ENCODE peak calls at places on chromosomes 4 and X, in four cellular contexts. M is CD4-positive, alpha-beta T cell; X is AG04450; L is OCI-LY7. V is an unnamed sample.

GRCh38 chr4:27046851-27047250 is 186.2 kb downstream of the STIM2 start:
- DNase-seq in X (no peak), M (no peak), L (no peak), V (no peak)

GRCh38 chr4:182010876-182011275 is 232.3 kb upstream of the TENM3 start:
- DNase-seq in X (peak), M (no peak), L (no peak), V (no peak)

GRCh38 chrX:43469391-43470054 is 186.6 kb upstream of the MAOA start:
- DNase-seq in M (no peak), X (no peak), L (no peak), V (no peak)

GRCh38 chrX:153319295-153319694 is 2.3 kb downstream of the PNMA6F start:
- DNase-seq in L (peak), X (no peak), M (no peak), V (no peak)

GRCh38 chrX:2710041-2710471 is 19.0 kb downstream of the CD99 start:
- DNase-seq in M (peak), X (no peak), L (no peak), V (no peak)

GRCh38 chrX:48897621-48898306 is at the start of the genes PQBP1 and TIMM17B:
- DNase-seq in L (peak), X (peak), M (peak), V (peak)

GRCh38 chr4:166662266-166662843 is 571.9 kb downstream of the SPOCK3 start:
- DNase-seq in M (no peak), X (no peak), L (peak), V (no peak)

GRCh38 chr4:128225148-128225547 is 62.5 kb downstream of the PGRMC2 start:
- DNase-seq in L (no peak), X (peak), M (no peak), V (no peak)

GRCh38 chrX:9682456-9682855 is 83.2 kb downstream of the GPR143 start:
- DNase-seq in X (no peak), L (no peak), M (no peak), V (no peak)

GRCh38 chr4:176393306-176394013 is 73.7 kb downstream of the SPCS3 start:
- DNase-seq in L (no peak), X (no peak), M (no peak), V (no peak)

GRCh38 chrX:2917767-2918166 is 11.4 kb downstream of the ARSD start:
- DNase-seq in X (no peak), L (no peak), M (no peak), V (no peak)

GRCh38 chr4:173013232-173013932 is 155.2 kb upstream of the GALNT7 start:
- DNase-seq in X (no peak), M (peak), L (peak), V (no peak)

GRCh38 chr4:6916069-6916586 is 6.5 kb downstream of the TBC1D14 start:
- DNase-seq in L (no peak), M (no peak), X (no peak), V (no peak)

GRCh38 chr4:44629280-44629866 is 22.1 kb downstream of the YIPF7 start:
- DNase-seq in L (peak), X (peak), M (peak), V (no peak)

GRCh38 chr4:30721353-30722091 is 1.4 kb downstream of the PCDH7 start:
- DNase-seq in X (no peak), L (no peak), M (no peak), V (no peak)

GRCh38 chr4:22312113-22312512 is 203.8 kb downstream of the ADGRA3 start:
- DNase-seq in M (no peak), X (no peak), L (no peak), V (no peak)

GRCh38 chr4:140247237-140247636 is 93.3 kb upstream of the MAML3 start:
- DNase-seq in L (no peak), X (no peak), M (no peak), V (no peak)

GRCh38 chr4:108751321-108751720 is 11.5 kb downstream of the ETNPPL start:
- DNase-seq in M (no peak), X (no peak), L (no peak), V (no peak)

GRCh38 chr4:38765391-38765790 is 17.4 kb downstream of the TLR10 start:
- DNase-seq in X (peak), M (no peak), L (no peak), V (no peak)

GRCh38 chrX:154724999-154725756 is 25.7 kb downstream of the GAB3 start:
- DNase-seq in M (no peak), X (no peak), L (no peak), V (no peak)

GRCh38 chr4:121243476-121243875 is 79.4 kb upstream of the TNIP3 start:
- DNase-seq in L (no peak), X (no peak), M (no peak), V (no peak)

GRCh38 chrX:152220612-152221011 is 82.2 kb upstream of the MAGEA10 start:
- DNase-seq in L (no peak), X (no peak), M (no peak), V (no peak)

GRCh38 chr4:140947507-140947906 is 185.8 kb downstream of the RNF150 start:
- DNase-seq in X (no peak), M (no peak), L (no peak), V (peak)

GRCh38 chrX:153631931-153632611 is 14.9 kb upstream of the DUSP9 start:
- DNase-seq in L (no peak), M (no peak), X (no peak), V (no peak)

GRCh38 chrX:20361890-20362262 is 95.2 kb upstream of the RPS6KA3 start:
- DNase-seq in X (no peak), M (no peak), L (no peak), V (no peak)

GRCh38 chr4:88275516-88275915 is 8.8 kb downstream of the PPM1K start:
- DNase-seq in L (peak), M (no peak), X (no peak), V (no peak)

GRCh38 chrX:2764766-2765666 is 13.2 kb downstream of the XG start:
- DNase-seq in M (no peak), X (no peak), L (no peak), V (no peak)

GRCh38 chr4:162582180-162582579 is 418.4 kb upstream of the FSTL5 start:
- DNase-seq in X (no peak), M (no peak), L (no peak), V (no peak)

GRCh38 chrX:141405878-141406492 is 163.7 kb upstream of the SPANXC start:
- DNase-seq in L (no peak), M (no peak), X (peak), V (no peak)

GRCh38 chrX:106899841-106900240 is 3.3 kb downstream of the RIPPLY1 start:
- DNase-seq in L (no peak), M (no peak), X (no peak), V (no peak)

GRCh38 chr4:134628074-134628473 is 426.5 kb upstream of the PABPC4L start:
- DNase-seq in M (no peak), L (no peak), X (no peak), V (no peak)
- H3K27ac ChIP-seq in M (no peak), L (no peak), X (no peak), V (no peak)

DNA sequence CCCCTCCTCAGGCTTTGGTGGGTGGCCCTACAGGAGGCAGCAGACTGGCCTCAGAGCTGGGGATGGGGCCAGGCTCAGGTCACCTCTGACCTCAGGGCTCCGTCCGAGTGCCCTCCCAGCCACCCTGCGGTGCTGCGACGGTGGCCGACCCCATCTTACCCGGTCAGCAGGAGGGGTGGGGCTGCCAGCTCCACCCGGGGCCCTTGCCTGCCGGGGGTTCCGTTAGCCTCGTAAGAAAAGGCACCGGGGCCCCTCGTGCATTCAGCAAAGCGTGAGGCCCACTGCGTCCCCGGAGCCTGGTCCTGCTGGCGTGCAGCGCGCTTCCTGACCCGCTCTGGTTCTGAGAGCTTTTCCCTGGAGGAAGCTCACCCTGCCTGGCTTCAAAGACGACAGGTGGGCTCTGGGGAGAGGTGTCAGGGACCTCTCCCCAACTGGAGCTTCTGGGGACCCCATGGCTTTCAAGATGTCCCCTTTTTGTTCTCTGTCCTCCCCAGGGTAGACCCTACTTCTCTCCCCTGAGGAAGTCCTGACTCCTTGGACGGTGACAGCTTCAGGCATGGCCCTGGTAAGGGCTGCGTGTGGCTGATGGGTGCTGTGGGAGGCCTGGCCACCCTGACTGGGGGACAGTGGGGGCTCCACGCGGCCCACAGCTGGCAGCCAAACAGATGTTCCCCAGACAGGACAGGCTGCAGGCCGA is 15.9 kb downstream of the FGFRL1 start:
- DNase-seq in M (no peak), L (no peak), X (no peak), V (no peak)
- H3K27ac ChIP-seq in M (no peak), L (no peak), X (no peak), V (no peak)

GRCh38 chr4:56102581-56102980 is 153.8 kb downstream of the CEP135 start:
- DNase-seq in M (no peak), X (no peak), L (no peak), V (no peak)

GRCh38 chr4:56106180-56106579 is 157.4 kb downstream of the CEP135 start:
- DNase-seq in L (no peak), M (no peak), X (no peak), V (no peak)

GRCh38 chr4:56099378-56099786 is 150.6 kb downstream of the CEP135 start:
- DNase-seq in M (no peak), X (no peak), L (no peak), V (peak)

GRCh38 chr4:56106755-56107154 is 158.0 kb downstream of the CEP135 start:
- DNase-seq in M (no peak), X (no peak), L (no peak), V (no peak)

GRCh38 chr4:56104188-56104587 is 155.4 kb downstream of the CEP135 start:
- DNase-seq in M (no peak), X (no peak), L (no peak), V (no peak)
- H3K27ac ChIP-seq in M (no peak), X (no peak), L (no peak), V (no peak)

DNA sequence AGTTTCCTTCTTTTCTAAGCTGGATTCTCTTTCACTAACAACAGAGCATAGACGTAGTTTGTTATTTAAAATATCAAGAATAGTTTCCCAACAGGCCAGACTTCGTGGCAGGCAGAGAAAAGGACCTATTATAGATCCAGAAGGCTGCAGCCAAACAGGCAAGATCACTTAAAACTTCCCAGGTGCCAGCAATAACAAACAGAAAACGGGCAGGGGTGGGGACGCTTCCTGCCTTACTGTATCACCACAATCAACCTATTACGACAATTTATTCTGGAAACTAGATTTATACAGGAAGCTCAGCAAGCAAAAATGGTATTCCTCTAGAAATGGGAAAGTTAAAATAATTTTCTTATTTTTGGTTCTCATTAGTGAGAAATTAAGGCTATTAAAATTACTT is 22.1 kb downstream of the RWDD4 start:
- DNase-seq in L (no peak), M (no peak), X (no peak), V (no peak)
- H3K27ac ChIP-seq in L (no peak), M (no peak), X (no peak), V (peak)

GRCh38 chr4:48778431-48779094 is 1.5 kb downstream of the FRYL start:
- DNase-seq in X (no peak), L (no peak), M (no peak), V (no peak)

GRCh38 chr4:48781968-48782367 is 1.9 kb upstream of the FRYL start:
- DNase-seq in M (no peak), X (no peak), L (peak), V (no peak)

GRCh38 chr4:48779095-48779997 is 733 bp downstream of the FRYL start:
- DNase-seq in X (no peak), L (peak), M (peak), V (peak)

GRCh38 chr4:48779998-48780866 is at the start of gene FRYL:
- DNase-seq in X (peak), L (peak), M (peak), V (peak)

DNA sequence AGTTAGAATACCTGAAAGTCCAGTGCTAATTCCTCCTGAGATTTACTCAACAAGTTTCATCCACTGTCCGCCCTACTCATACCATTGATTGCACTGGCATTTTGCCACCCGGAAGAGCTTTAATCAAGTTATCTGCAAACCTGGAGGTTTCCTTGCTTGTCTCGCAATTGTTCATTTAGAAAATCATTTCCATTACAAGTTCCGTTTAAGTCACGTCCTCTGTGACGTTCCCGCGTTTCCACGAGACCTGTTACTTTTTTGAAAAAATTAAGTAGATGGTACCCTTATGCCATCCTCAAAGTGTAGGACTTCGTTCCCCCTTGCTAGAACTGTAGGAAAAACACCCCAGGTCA is 764 bp upstream of the FRYL start:
- DNase-seq in X (no peak), L (peak), M (peak), V (no peak)
- H3K27ac ChIP-seq in X (peak), L (peak), M (peak), V (peak)

DNA sequence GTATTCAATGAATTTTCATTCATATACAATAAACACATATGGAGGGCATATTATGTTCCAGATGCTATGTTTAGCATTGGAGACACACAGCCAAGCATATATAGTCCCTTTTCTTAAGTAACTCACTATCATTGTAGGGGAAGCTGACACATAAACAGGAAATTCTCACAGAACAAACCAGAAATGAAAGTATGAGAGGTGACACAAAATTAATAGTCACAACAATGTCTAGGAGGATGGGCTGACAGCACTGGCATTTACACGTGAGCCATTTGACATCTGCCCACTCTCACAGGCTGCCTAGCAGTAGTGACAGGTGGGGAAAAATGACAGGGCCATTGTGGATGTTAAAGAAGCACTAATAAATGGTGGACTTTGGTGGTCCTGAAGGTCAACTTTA is 2.6 kb upstream of the CNOT6L start:
- DNase-seq in X (no peak), L (peak), M (peak), V (no peak)
- H3K27ac ChIP-seq in X (no peak), L (peak), M (peak), V (peak)

DNA sequence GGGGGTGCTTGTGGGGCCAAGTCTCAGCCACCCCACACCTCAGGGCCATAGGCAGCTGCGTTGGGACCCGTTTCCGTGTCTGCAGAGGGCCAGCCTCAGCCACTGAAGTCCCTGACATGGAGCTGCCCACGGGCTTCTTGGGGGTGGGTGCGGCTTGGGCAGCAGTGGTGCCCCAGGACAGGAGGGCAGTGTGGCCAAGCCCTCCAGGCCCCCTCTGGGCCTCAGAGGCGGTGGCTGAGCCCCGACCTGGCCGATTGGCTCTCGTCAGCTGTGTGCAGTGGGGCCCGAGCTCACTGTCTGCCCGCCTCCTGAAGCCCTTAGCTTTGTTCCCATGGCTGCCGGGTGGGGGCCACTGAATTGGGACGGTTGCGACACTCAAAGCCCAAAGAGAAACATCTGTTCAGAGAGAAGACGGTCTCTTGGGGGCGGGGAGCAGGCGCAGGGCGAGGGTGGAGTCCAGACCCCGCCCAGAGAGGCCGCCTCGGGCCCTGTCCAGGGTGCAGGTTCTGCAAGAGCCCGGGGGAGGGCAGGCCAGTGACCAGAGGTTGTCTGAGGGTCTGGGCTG is 9.1 kb downstream of the FGFR3 start:
- DNase-seq in X (no peak), M (no peak), L (no peak), V (no peak)
- H3K27ac ChIP-seq in X (no peak), M (no peak), L (no peak), V (no peak)

DNA sequence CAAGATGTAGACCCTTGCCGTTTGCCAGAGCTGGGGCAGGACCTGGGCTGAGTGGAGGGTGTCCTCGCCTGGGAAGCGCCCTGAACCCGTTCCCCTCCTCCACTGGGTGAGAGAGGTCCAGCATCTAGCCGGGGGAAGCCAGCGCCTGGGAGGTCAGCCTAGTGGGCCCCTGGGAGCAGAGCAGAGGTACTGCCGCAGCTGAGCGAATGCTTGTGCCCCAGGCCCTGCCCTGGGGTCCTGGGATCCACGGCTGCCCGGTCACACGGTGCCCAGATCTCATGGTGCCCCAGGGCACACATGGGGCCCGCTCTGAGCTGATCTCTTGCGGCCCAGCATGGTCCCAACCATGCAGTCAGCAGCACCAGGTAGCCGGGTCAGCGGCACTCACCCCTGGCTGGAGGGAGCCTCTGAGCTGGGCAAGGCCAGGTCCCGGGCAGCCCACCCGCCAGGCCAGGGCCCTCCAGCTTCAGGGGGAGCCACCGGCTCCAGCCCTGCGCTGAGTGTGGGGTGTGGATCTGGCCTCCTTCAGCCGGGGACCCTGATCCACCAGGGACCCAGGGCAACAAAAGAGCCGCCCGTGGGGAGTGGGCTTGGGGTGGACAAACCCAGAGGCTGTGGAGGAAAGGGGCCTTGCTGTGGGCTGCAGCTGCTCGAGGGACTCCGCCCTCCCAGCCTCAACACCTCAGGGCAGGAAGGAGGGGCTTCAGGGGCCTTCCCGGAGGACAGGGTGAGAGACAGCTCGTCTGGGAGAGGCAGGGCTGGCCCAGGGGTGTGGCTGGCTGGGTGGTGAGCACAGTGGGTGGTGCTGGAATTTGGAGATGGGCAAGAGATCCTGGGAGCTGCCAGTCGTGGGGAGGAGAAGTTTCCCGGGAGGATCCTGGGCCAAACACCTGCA is 4.1 kb upstream of the CPLX1 start:
- DNase-seq in X (no peak), L (no peak), M (no peak), V (no peak)
- H3K27ac ChIP-seq in X (no peak), L (no peak), M (no peak), V (no peak)

V was measured in breast epithelium.